ENCODE peak calls at places on chromosome 13, in four cellular contexts. One of them, this sample, is unnamed.

GRCh38 chr13:99542788-99543406 is 41.6 kb downstream of the TM9SF2 start:
- DNase-seq in K562: no peak
- DNase-seq in GM12878: peak; percentile 92
- DNase-seq in HepG2: no peak
- DNase-seq in this sample: no peak

GRCh38 chr13:76296751-76297150 is 589.5 kb downstream of the KCTD12 start:
- DNase-seq in K562: no peak
- DNase-seq in GM12878: no peak
- DNase-seq in HepG2: no peak
- DNase-seq in this sample: no peak

GRCh38 chr13:104809483-104809882 is 1726.0 kb downstream of the EFNB2 start:
- DNase-seq in K562: no peak
- DNase-seq in GM12878: no peak
- DNase-seq in HepG2: no peak
- DNase-seq in this sample: no peak

GRCh38 chr13:108919036-108919907 is 289.9 kb downstream of the MYO16 start:
- DNase-seq in K562: no peak
- DNase-seq in GM12878: no peak
- DNase-seq in HepG2: no peak
- DNase-seq in this sample: no peak

GRCh38 chr13:48636550-48636949 is 17.2 kb upstream of the CYSLTR2 start:
- DNase-seq in K562: no peak
- DNase-seq in GM12878: no peak
- DNase-seq in HepG2: no peak
- DNase-seq in this sample: no peak

GRCh38 chr13:33119022-33119735 is 103.0 kb downstream of the KL start:
- DNase-seq in K562: no peak
- DNase-seq in GM12878: no peak
- DNase-seq in HepG2: no peak
- DNase-seq in this sample: no peak

GRCh38 chr13:41542281-41542680 is 84.9 kb downstream of the RGCC start:
- DNase-seq in K562: no peak
- DNase-seq in GM12878: no peak
- DNase-seq in HepG2: no peak
- DNase-seq in this sample: no peak

GRCh38 chr13:59641758-59642157 is 522.0 kb downstream of the DIAPH3 start:
- DNase-seq in K562: no peak
- DNase-seq in GM12878: no peak
- DNase-seq in HepG2: no peak
- DNase-seq in this sample: no peak

GRCh38 chr13:37427843-37428494 is 170.6 kb downstream of the POSTN start:
- DNase-seq in K562: no peak
- DNase-seq in GM12878: no peak
- DNase-seq in HepG2: no peak
- DNase-seq in this sample: no peak

GRCh38 chr13:20136781-20137703 is 23.8 kb downstream of the GJA3 start:
- DNase-seq in K562: peak; percentile 17
- DNase-seq in GM12878: no peak
- DNase-seq in HepG2: peak; percentile 37
- DNase-seq in this sample: no peak

GRCh38 chr13:99465454-99465853 is 35.8 kb upstream of the TM9SF2 start:
- DNase-seq in K562: no peak
- DNase-seq in GM12878: no peak
- DNase-seq in HepG2: no peak
- DNase-seq in this sample: no peak

GRCh38 chr13:77853701-77854100 is 64.9 kb downstream of the EDNRB start:
- DNase-seq in K562: no peak
- DNase-seq in GM12878: no peak
- DNase-seq in HepG2: no peak
- DNase-seq in this sample: no peak

GRCh38 chr13:20305587-20305986 is 73.5 kb upstream of the GJB6 start:
- DNase-seq in K562: no peak
- DNase-seq in GM12878: no peak
- DNase-seq in HepG2: no peak
- DNase-seq in this sample: no peak

GRCh38 chr13:95115525-95115924 is 185.7 kb downstream of the ABCC4 start:
- DNase-seq in K562: no peak
- DNase-seq in GM12878: no peak
- DNase-seq in HepG2: no peak
- DNase-seq in this sample: no peak

GRCh38 chr13:23618341-23618740 is 48.1 kb downstream of the TNFRSF19 start:
- DNase-seq in K562: no peak
- DNase-seq in GM12878: no peak
- DNase-seq in HepG2: no peak
- DNase-seq in this sample: no peak

GRCh38 chr13:51818771-51819511 is 15.0 kb upstream of the DHRS12 start:
- DNase-seq in K562: no peak
- DNase-seq in GM12878: no peak
- DNase-seq in HepG2: no peak
- DNase-seq in this sample: no peak

GRCh38 chr13:41668130-41668757 is 210.9 kb downstream of the RGCC start:
- DNase-seq in K562: peak; percentile 28
- DNase-seq in GM12878: peak; percentile 60
- DNase-seq in HepG2: peak; percentile 96
- DNase-seq in this sample: peak; percentile 69

GRCh38 chr13:51785592-51786424 is 18.2 kb downstream of the DHRS12 start:
- DNase-seq in K562: no peak
- DNase-seq in GM12878: no peak
- DNase-seq in HepG2: no peak
- DNase-seq in this sample: peak; percentile 67

GRCh38 chr13:45615501-45616101 is at the start of gene ERICH6B:
- DNase-seq in K562: no peak
- DNase-seq in GM12878: no peak
- DNase-seq in HepG2: no peak
- DNase-seq in this sample: no peak

GRCh38 chr13:42001580-42001979 is 40.7 kb upstream of the VWA8 start:
- DNase-seq in K562: no peak
- DNase-seq in GM12878: no peak
- DNase-seq in HepG2: no peak
- DNase-seq in this sample: no peak

GRCh38 chr13:81929988-81930387 is 1589.1 kb upstream of the SPRY2 start:
- DNase-seq in K562: no peak
- DNase-seq in GM12878: no peak
- DNase-seq in HepG2: peak; percentile 14
- DNase-seq in this sample: peak; percentile 58

GRCh38 chr13:89726690-89727435 is 1620.6 kb upstream of the MIR17HG start:
- DNase-seq in K562: no peak
- DNase-seq in GM12878: no peak
- DNase-seq in HepG2: no peak
- DNase-seq in this sample: no peak

GRCh38 chr13:22126433-22127021 is 455.7 kb downstream of the FGF9 start:
- DNase-seq in K562: no peak
- DNase-seq in GM12878: peak; percentile 51
- DNase-seq in HepG2: no peak
- DNase-seq in this sample: no peak

GRCh38 chr13:110556224-110556606 is 5.3 kb downstream of the RAB20 start:
- DNase-seq in K562: no peak
- DNase-seq in GM12878: no peak
- DNase-seq in HepG2: no peak
- DNase-seq in this sample: no peak

GRCh38 chr13:85363504-85363903 is 435.7 kb downstream of the SLITRK6 start:
- DNase-seq in K562: no peak
- DNase-seq in GM12878: no peak
- DNase-seq in HepG2: no peak
- DNase-seq in this sample: peak; percentile 65

GRCh38 chr13:33862006-33862405 is 44.1 kb downstream of the RFC3 start:
- DNase-seq in K562: no peak
- DNase-seq in GM12878: no peak
- DNase-seq in HepG2: no peak
- DNase-seq in this sample: no peak

GRCh38 chr13:102255409-102255808 is 146.4 kb downstream of the FGF14 start:
- DNase-seq in K562: no peak
- DNase-seq in GM12878: no peak
- DNase-seq in HepG2: no peak
- DNase-seq in this sample: no peak

GRCh38 chr13:22189176-22190048 is 518.5 kb downstream of the FGF9 start:
- DNase-seq in K562: no peak
- DNase-seq in GM12878: no peak
- DNase-seq in HepG2: no peak
- DNase-seq in this sample: no peak

GRCh38 chr13:32838985-32839384 is 177.2 kb upstream of the KL start:
- DNase-seq in K562: no peak
- DNase-seq in GM12878: no peak
- DNase-seq in HepG2: peak; percentile 24
- DNase-seq in this sample: no peak

GRCh38 chr13:80341771-80342271 is 895 bp upstream of the SPRY2 start:
- DNase-seq in K562: no peak
- DNase-seq in GM12878: no peak
- DNase-seq in HepG2: peak; percentile 49
- DNase-seq in this sample: peak; percentile 46

GRCh38 chr13:44337581-44337980 is 36.0 kb upstream of the SERP2 start:
- DNase-seq in K562: no peak
- DNase-seq in GM12878: no peak
- DNase-seq in HepG2: no peak
- DNase-seq in this sample: no peak

GRCh38 chr13:113726961-113727411 is 32.0 kb upstream of the TMEM255B start:
- DNase-seq in K562: no peak
- DNase-seq in GM12878: no peak
- DNase-seq in HepG2: no peak
- DNase-seq in this sample: no peak

GRCh38 chr13:101053694-101054093 is 362.6 kb downstream of the NALCN start:
- DNase-seq in K562: no peak
- DNase-seq in GM12878: no peak
- DNase-seq in HepG2: no peak
- DNase-seq in this sample: no peak

GRCh38 chr13:91031508-91031907 is 316.0 kb upstream of the MIR17HG start:
- DNase-seq in K562: no peak
- DNase-seq in GM12878: no peak
- DNase-seq in HepG2: no peak
- DNase-seq in this sample: peak; percentile 46

GRCh38 chr13:100454876-100455275 is 133.7 kb downstream of the GGACT start:
- DNase-seq in K562: no peak
- DNase-seq in GM12878: no peak
- DNase-seq in HepG2: no peak
- DNase-seq in this sample: no peak

GRCh38 chr13:81577601-81578000 is 1236.7 kb upstream of the SPRY2 start:
- DNase-seq in K562: no peak
- DNase-seq in GM12878: no peak
- DNase-seq in HepG2: no peak
- DNase-seq in this sample: no peak

GRCh38 chr13:106182404-106182803 is 353.1 kb downstream of the EFNB2 start:
- DNase-seq in K562: no peak
- DNase-seq in GM12878: no peak
- DNase-seq in HepG2: no peak
- DNase-seq in this sample: no peak

GRCh38 chr13:49183672-49184315 is 36.3 kb upstream of the MLNR start:
- DNase-seq in K562: no peak
- DNase-seq in GM12878: no peak
- DNase-seq in HepG2: no peak
- DNase-seq in this sample: no peak

GRCh38 chr13:59356607-59357006 is 807.1 kb downstream of the DIAPH3 start:
- DNase-seq in K562: no peak
- DNase-seq in GM12878: no peak
- DNase-seq in HepG2: no peak
- DNase-seq in this sample: no peak

DNA sequence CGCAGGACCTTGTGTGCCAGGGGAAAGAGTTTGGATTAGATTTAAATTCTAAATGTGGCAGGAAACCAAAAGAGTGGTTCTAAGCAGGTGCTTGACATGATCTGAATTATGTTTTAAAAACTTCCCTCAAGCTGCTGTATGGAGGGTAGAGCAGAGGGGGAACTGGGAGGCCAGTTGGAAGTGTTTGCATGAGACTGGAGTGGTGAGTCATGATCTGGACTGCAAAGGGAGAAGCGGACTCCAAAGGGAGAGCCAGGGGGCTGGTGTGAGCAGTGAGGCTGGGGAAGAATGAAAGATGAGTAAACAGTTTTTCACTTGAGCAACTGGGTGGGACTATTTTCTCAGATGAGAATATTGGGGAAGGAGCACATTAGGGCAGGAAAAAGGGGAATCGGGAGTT is 206.1 kb downstream of the DNAJC15 start:
- DNase-seq in K562: no peak
- DNase-seq in GM12878: no peak
- DNase-seq in HepG2: no peak
- DNase-seq in this sample: no peak
- TF ChIP-seq BHLHE40 in K562: no peak
- TF ChIP-seq BHLHE40 in GM12878: no peak
- TF ChIP-seq BHLHE40 in HepG2: no peak
- TF ChIP-seq BHLHE40 in this sample: no peak

GRCh38 chr13:46687810-46688209 is 109.2 kb downstream of the ESD start:
- DNase-seq in K562: no peak
- DNase-seq in GM12878: no peak
- DNase-seq in HepG2: peak; percentile 80
- DNase-seq in this sample: no peak
- TF ChIP-seq FOXK2 in K562: no peak
- TF ChIP-seq FOXK2 in GM12878: no peak
- TF ChIP-seq FOXK2 in HepG2: no peak
- TF ChIP-seq FOXK2 in this sample: no peak

DNA sequence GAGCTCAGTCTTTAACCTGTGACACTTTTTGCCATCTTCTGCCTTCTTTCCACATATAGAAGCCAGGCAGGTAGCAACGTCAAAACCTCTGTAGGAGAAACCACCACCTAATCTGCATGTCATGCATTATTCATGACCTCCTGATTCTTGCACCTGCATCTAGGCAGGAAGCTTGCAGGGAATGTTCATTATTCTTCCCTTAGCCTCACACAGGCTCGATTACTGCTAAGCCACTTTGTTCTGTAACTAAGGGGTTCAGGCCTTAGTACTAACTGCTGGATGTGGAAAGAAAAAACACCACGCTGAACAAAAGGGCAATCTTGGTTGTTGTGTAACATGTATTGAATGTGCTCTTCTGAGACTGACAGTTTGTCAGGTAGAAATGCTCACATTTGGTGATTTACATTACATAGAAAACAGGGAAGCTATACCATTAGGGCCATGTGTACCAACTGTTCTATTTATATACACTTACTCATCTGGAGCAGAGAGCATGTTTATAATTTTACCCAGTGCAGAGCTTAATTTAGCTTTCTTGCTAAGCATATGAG is 366.9 kb downstream of the KLF12 start:
- DNase-seq in K562: no peak
- DNase-seq in GM12878: no peak
- DNase-seq in HepG2: peak; percentile 20
- DNase-seq in this sample: no peak
- TF ChIP-seq BHLHE40 in K562: no peak
- TF ChIP-seq BHLHE40 in GM12878: no peak
- TF ChIP-seq BHLHE40 in HepG2: no peak
- TF ChIP-seq BHLHE40 in this sample: no peak

GRCh38 chr13:79295906-79296564 is 110.0 kb downstream of the RBM26 start:
- DNase-seq in K562: no peak
- DNase-seq in GM12878: no peak
- DNase-seq in HepG2: no peak
- DNase-seq in this sample: no peak

DNA sequence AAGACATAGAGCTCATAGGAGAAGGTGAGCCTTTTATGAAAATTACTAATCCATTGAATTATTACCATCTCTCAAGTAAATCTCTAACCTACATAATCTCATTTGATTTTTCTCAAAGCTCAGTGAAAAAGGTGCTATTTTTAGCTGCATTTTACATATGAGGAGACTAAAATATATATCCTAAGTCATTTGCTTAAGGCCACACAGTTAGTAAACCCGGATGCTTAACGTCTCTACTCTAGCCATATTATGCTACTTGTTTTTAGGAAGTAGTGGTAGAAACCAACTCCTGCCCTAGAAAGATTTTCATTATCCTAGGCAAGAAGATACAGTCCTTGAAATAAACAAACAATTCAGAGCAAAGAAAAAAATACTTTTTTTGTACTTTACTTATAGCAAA is 108.9 kb downstream of the RBM26 start:
- DNase-seq in K562: no peak
- DNase-seq in GM12878: no peak
- DNase-seq in HepG2: no peak
- DNase-seq in this sample: no peak
- TF ChIP-seq FOXK2 in K562: no peak
- TF ChIP-seq FOXK2 in GM12878: no peak
- TF ChIP-seq FOXK2 in HepG2: no peak
- TF ChIP-seq FOXK2 in this sample: no peak

This sample was measured in HEK293T.